ENCODE peak calls at places on chromosomes 13 and 19, in five cellular contexts. V is HepG2, C is HCT116, F is PC-9, S is GM23248. I is an unnamed sample.

GRCh38 chr19:10364644-10365043 is 15.7 kb downstream of the TYK2 start:
- DNase-seq in S (no peak), F (no peak), V (no peak), C (no peak), I (no peak)

GRCh38 chr13:114004416-114005205 is 30.7 kb upstream of the C13orf46 start:
- DNase-seq in S (no peak), F (peak), C (no peak), V (peak), I (no peak)

GRCh38 chr13:70960841-70961443 is 852.7 kb upstream of the KLHL1 start:
- DNase-seq in C (no peak), F (peak), S (peak), V (peak), I (peak)

GRCh38 chr19:50178320-50178719 is 15.2 kb upstream of the IZUMO2 start:
- DNase-seq in C (no peak), V (no peak), S (no peak), F (no peak), I (peak)

GRCh38 chr13:30730526-30730925 is 4.8 kb upstream of the ALOX5AP start:
- DNase-seq in S (no peak), C (no peak), V (peak), F (no peak), I (no peak)

GRCh38 chr19:43423779-43424178 is 9.1 kb downstream of the TEX101 start:
- DNase-seq in F (no peak), S (no peak), V (no peak), C (no peak), I (no peak)

GRCh38 chr13:112968380-112968909 is 569 bp upstream of the MCF2L start:
- DNase-seq in C (no peak), V (no peak), F (peak), S (no peak), I (peak)

GRCh38 chr13:49300716-49301589 is 53.2 kb downstream of the CDADC1 start:
- DNase-seq in F (peak), S (peak), C (peak), V (peak), I (peak)

GRCh38 chr13:39330504-39330903 is 272.5 kb downstream of the LHFPL6 start:
- DNase-seq in S (no peak), C (no peak), V (no peak), F (no peak), I (no peak)

GRCh38 chr19:2578391-2578826 is 102.5 kb downstream of the GADD45B start:
- DNase-seq in F (peak), S (peak), V (no peak), C (no peak), I (peak)

GRCh38 chr19:15159251-15159650 is 41.5 kb downstream of the NOTCH3 start:
- DNase-seq in S (peak), C (no peak), V (no peak), F (no peak), I (peak)

GRCh38 chr13:35349673-35350278 is 126.7 kb downstream of the MAB21L1 start:
- DNase-seq in F (peak), V (peak), C (peak), S (no peak), I (peak)

GRCh38 chr19:15453091-15453498 is 3.3 kb upstream of the WIZ start:
- DNase-seq in V (no peak), C (no peak), S (peak), F (no peak), I (no peak)

GRCh38 chr13:27797228-27797624 is 4.9 kb downstream of the GSX1 start:
- DNase-seq in V (no peak), F (no peak), S (peak), C (no peak), I (peak)

GRCh38 chr19:48837081-48837524 is 812 bp upstream of the HSD17B14 start:
- DNase-seq in F (peak), C (peak), V (no peak), S (peak), I (peak)

GRCh38 chr13:63110431-63110830 is 1694.8 kb upstream of the PCDH20 start:
- DNase-seq in S (no peak), F (no peak), V (no peak), C (no peak), I (no peak)

GRCh38 chr13:102395174-102395573 is 6.7 kb downstream of the FGF14 start:
- DNase-seq in C (no peak), F (no peak), V (no peak), S (no peak), I (no peak)

GRCh38 chr19:8607386-8607785 is 3.1 kb downstream of the ADAMTS10 start:
- DNase-seq in C (no peak), F (no peak), V (no peak), S (peak), I (no peak)

GRCh38 chr19:44998025-44998424 is 3.2 kb upstream of the RELB start:
- DNase-seq in C (no peak), F (no peak), S (no peak), V (no peak), I (no peak)

GRCh38 chr13:113152894-113153809 is 5.3 kb upstream of the PROZ start:
- DNase-seq in C (no peak), S (peak), F (peak), V (peak), I (peak)

GRCh38 chr13:51230473-51231105 is 8.4 kb downstream of the FAM124A start:
- DNase-seq in V (no peak), C (no peak), S (peak), F (no peak), I (no peak)

GRCh38 chr13:20713751-20714150 is 10.3 kb downstream of the IL17D start:
- DNase-seq in C (no peak), F (no peak), S (peak), V (no peak), I (no peak)

GRCh38 chr19:45475537-45476348 is 7.9 kb downstream of the FOSB start:
- DNase-seq in F (no peak), C (no peak), V (no peak), S (peak), I (no peak)

GRCh38 chr19:38250821-38251563 is 5.2 kb downstream of the PPP1R14A start:
- DNase-seq in S (peak), C (no peak), F (no peak), V (peak), I (no peak)

GRCh38 chr13:93224545-93224944 is 2.1 kb upstream of the GPC6 start:
- DNase-seq in S (peak), V (peak), C (no peak), F (no peak), I (peak)

GRCh38 chr19:10562609-10563008 is 3.2 kb downstream of the KRI1 start:
- DNase-seq in S (no peak), C (no peak), V (no peak), F (no peak), I (no peak)

GRCh38 chr19:42412223-42412622 is 15.0 kb downstream of the LIPE start:
- DNase-seq in V (no peak), C (no peak), F (peak), S (no peak), I (no peak)

GRCh38 chr13:21338651-21339278 is 120.3 kb downstream of the ZDHHC20 start:
- DNase-seq in V (no peak), F (no peak), S (no peak), C (no peak), I (peak)

GRCh38 chr19:49875801-49876421 is 1.2 kb downstream of the AKT1S1 start:
- DNase-seq in V (peak), C (no peak), F (no peak), S (peak), I (peak)

GRCh38 chr19:8515317-8515716 is 1.4 kb upstream of the ZNF414 start:
- DNase-seq in F (no peak), S (no peak), V (no peak), C (no peak), I (no peak)

GRCh38 chr13:44620057-44620456 is 43.9 kb upstream of the TSC22D1 start:
- DNase-seq in V (no peak), C (no peak), S (peak), F (no peak), I (peak)

GRCh38 chr13:42747399-42747873 is 33.9 kb upstream of the FAM216B start:
- DNase-seq in V (no peak), C (no peak), F (peak), S (peak), I (peak)

GRCh38 chr13:106496072-106496997 is 39.1 kb downstream of the EFNB2 start:
- DNase-seq in V (no peak), C (no peak), S (no peak), F (no peak), I (no peak)

GRCh38 chr19:29999490-29999889 is 57.5 kb downstream of the URI1 start:
- DNase-seq in F (no peak), S (no peak), V (no peak), C (no peak), I (no peak)

GRCh38 chr19:10694706-10695105 is 6.5 kb upstream of the QTRT1 start:
- DNase-seq in C (no peak), V (no peak), F (no peak), S (peak), I (no peak)

GRCh38 chr19:4172861-4173473 is 9.4 kb downstream of the SIRT6 start:
- DNase-seq in V (no peak), C (no peak), S (peak), F (peak), I (peak)

GRCh38 chr13:109790951-109791605 is 4.7 kb upstream of the IRS2 start:
- DNase-seq in F (peak), C (no peak), S (peak), V (peak), I (peak)

GRCh38 chr19:13027031-13027430 is 31.8 kb downstream of the NFIX start:
- DNase-seq in S (peak), C (no peak), F (no peak), V (no peak), I (no peak)
- TF ChIP-seq EZH2 in S (no peak), C (no peak), F (no peak), V (no peak), I (no peak)

DNA sequence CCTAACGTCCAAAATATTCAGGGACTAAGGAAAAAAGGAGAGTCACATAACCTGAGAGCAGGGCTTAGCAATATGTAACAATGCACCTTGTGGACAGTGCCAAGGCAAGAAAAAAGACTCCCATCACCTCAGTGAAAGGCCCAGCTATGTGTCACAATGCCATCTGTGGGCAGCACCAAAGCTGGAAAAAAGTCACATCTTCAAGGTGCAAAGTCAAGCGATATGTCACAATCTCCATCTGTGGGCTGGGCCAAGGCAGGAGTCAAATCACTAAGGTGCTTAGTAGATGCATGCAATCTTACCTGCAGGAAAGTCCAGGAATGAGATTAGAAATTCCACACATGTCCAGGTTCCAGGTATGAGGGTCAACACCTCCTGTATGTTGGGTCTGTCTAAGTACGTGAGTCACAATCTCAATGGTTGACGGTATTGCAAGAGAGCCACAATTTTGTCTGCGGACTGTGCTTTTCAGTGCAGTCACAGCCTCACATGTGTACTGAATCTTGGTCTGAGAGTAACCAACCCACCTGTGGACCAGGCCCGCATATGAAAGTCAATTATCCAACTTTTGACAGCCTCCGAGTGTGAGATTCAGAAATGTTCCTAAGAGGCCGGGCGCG is 14.8 kb upstream of the ZNF43 start:
- DNase-seq in F (no peak), S (no peak), V (no peak), C (no peak), I (no peak)
- H3K4me3 ChIP-seq in F (peak), S (peak), V (peak), C (no peak), I (no peak)

GRCh38 chr13:111565400-111565799 is 245.0 kb downstream of the TEX29 start:
- DNase-seq in V (no peak), S (no peak), F (no peak), C (no peak), I (no peak)
- TF ChIP-seq EZH2 in V (no peak), S (no peak), F (no peak), C (no peak), I (no peak)

GRCh38 chr19:710767-711166 is 2.0 kb downstream of the PALM start:
- DNase-seq in C (no peak), V (no peak), F (no peak), S (no peak), I (no peak)

GRCh38 chr19:711224-711623 is 2.5 kb downstream of the PALM start:
- DNase-seq in F (no peak), V (no peak), S (no peak), C (no peak), I (no peak)

GRCh38 chr19:709196-709964 is 645 bp downstream of the PALM start:
- DNase-seq in S (no peak), C (no peak), V (no peak), F (no peak), I (no peak)

GRCh38 chr19:708154-709141 is at the start of gene PALM:
- DNase-seq in S (no peak), V (peak), C (no peak), F (no peak), I (peak)

DNA sequence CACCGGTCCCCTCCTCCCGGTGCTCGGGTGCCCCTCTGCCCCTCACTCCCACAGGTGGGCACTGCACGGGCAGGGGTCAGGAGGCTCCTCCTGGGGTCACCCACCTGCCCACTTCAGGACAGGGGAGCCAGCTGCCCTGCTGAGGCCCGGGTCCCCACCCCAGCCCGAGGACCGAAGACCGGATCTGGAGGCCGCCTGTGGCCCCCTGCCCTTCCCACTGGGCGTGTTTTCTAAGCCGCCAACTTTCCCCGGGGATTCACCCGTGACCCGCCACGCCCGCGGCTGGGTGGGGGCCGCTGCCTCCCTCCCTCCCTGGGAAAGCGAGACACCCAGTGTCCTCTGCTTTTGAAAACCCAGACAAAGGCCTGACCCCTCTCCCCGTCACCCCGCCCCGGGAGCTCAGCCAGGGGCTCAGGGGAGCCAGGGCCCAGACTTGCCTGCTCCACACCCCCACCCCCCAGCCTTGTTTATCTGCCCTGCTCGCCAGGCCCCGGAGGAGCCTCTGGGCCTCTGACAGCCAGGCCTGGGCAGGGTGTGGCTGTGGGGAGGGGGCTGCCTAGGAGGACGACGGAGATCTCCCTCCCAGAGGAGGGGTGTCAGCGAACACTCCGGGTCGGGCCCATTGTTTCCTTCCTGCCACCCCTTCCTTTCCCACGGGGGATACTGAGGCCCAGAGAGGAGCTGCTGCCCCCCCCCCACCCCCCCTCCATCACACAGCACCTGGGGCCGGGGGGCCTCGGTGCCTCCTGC is 1.4 kb downstream of the PALM start:
- DNase-seq in V (no peak), S (no peak), F (no peak), C (no peak), I (no peak)
- H3K4me3 ChIP-seq in V (no peak), S (no peak), F (no peak), C (peak), I (no peak)

GRCh38 chr19:18607222-18608101 is 863 bp upstream of the CRLF1 start:
- DNase-seq in C (no peak), F (no peak), S (peak), V (no peak), I (no peak)

GRCh38 chr19:18609717-18610051 is 3.0 kb upstream of the TMEM59L start:
- DNase-seq in V (no peak), S (no peak), F (no peak), C (no peak), I (no peak)

GRCh38 chr19:18606281-18607221 is at the start of gene CRLF1:
- DNase-seq in V (peak), S (no peak), F (no peak), C (no peak), I (no peak)

GRCh38 chr19:18608805-18609716 is 2.5 kb upstream of the CRLF1 start:
- DNase-seq in C (no peak), S (no peak), V (no peak), F (no peak), I (no peak)

DNA sequence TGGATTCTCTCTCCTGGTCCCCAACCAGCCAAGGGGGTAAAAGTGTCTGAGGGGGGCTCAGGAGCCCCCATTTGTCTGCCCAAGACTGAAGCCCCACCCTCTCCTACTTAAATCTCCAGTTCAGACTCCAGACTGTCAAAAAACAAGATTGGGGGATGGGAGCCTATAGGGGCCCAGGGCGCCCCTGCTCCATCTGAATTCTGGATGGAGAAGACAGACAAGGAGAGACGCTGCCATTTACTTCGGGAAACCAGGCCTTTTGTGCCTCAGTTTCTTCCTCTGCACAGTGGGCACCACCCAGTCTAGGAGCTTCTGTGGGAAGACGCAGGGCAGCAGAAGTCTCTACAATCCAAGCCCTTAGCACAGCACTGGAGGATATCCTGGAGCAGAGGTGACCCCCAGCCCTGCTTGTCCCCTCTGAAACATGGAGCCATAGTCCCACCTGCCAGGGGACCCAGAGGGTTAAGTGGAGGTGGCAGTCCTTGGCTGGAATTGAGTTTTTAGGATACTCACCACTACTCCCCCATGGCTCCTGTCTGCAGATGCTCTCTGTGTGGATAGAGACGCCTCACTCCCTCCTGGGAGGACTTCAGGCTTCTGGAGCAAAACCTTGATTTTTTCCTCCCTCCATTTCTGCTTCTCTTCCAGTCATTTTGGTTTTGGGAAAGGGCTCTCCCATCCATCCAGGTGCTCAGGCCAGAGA is 1.7 kb upstream of the CRLF1 start:
- DNase-seq in S (no peak), F (no peak), V (no peak), C (no peak), I (no peak)
- TF ChIP-seq EZH2 in S (no peak), F (no peak), V (no peak), C (no peak), I (peak)

GRCh38 chr19:41193420-41194156 is 569 bp downstream of the CYP2S1 start:
- DNase-seq in V (no peak), S (no peak), C (no peak), F (no peak), I (peak)
- H3K4me3 ChIP-seq in V (peak), S (no peak), C (peak), F (peak), I (peak)

I was measured in PC-3.